ENCODE peak calls at places on chromosomes 12 and 14, in nine cellular contexts. H is BE2C, E is astrocyte, M is lung, L is psoas muscle, Y is lower lobe of right lung, V is SK-N-MC, S is mesendoderm, F is IMR-90. G is an unnamed sample.

GRCh38 chr12:94427520-94428381 is 31.9 kb downstream of the CEP83 start:
- DNase-seq in H (peak; percentile 15), E (peak; percentile 87), M (peak; percentile 62), L (no peak), Y (no peak), V (peak; percentile 58), S (no peak), F (peak; percentile 82), G (peak; percentile 48)

GRCh38 chr12:31311634-31312258 is 14.2 kb downstream of the SINHCAF start:
- DNase-seq in H (no peak), E (no peak), M (no peak), L (no peak), Y (no peak), V (no peak), S (no peak), F (no peak), G (no peak)

GRCh38 chr14:38098074-38098846 is 109.4 kb upstream of the SSTR1 start:
- DNase-seq in H (no peak), E (peak; percentile 63), M (no peak), L (no peak), Y (no peak), V (no peak), S (no peak), F (peak; percentile 95), G (no peak)

GRCh38 chr14:28756896-28757570 is 9.6 kb upstream of the FOXG1 start:
- DNase-seq in H (peak; percentile 39), E (peak; percentile 45), M (no peak), L (no peak), Y (no peak), V (no peak), S (peak; percentile 74), F (peak; percentile 54), G (no peak)

GRCh38 chr14:20435454-20436362 is at the start of gene KLHL33:
- DNase-seq in H (no peak), E (no peak), M (no peak), L (peak; percentile 66), Y (no peak), V (no peak), S (no peak), F (no peak), G (no peak)

GRCh38 chr12:5442251-5443006 is 10.5 kb downstream of the NTF3 start:
- DNase-seq in H (no peak), E (peak; percentile 39), M (no peak), L (no peak), Y (no peak), V (no peak), S (peak; percentile 75), F (peak; percentile 73), G (no peak)

GRCh38 chr12:6943387-6943718 is 263 bp upstream of the RNU7-1 start:
- DNase-seq in H (peak; percentile 88), E (peak; percentile 93), M (peak; percentile 87), L (peak; percentile 76), Y (peak; percentile 77), V (peak; percentile 95), S (peak; percentile 98), F (peak; percentile 94), G (peak; percentile 90)

GRCh38 chr12:94379479-94380113 is 80.1 kb downstream of the CEP83 start:
- DNase-seq in H (no peak), E (peak; percentile 16), M (no peak), L (no peak), Y (no peak), V (no peak), S (no peak), F (peak; percentile 12), G (no peak)

GRCh38 chr12:26870491-26871419 is 37.8 kb upstream of the ITPR2 start:
- DNase-seq in H (peak; percentile 71), E (peak; percentile 51), M (peak; percentile 58), L (peak; percentile 29), Y (peak; percentile 60), V (no peak), S (no peak), F (peak; percentile 57), G (no peak)

GRCh38 chr14:42374332-42374731 is 767.7 kb downstream of the LRFN5 start:
- DNase-seq in H (no peak), E (no peak), M (no peak), L (no peak), Y (no peak), V (no peak), S (no peak), F (no peak), G (no peak)

GRCh38 chr14:85508863-85509262 is 21.1 kb upstream of the FLRT2 start:
- DNase-seq in H (no peak), E (no peak), M (no peak), L (no peak), Y (no peak), V (no peak), S (peak; percentile 60), F (no peak), G (no peak)

GRCh38 chr12:70507442-70507841 is 129.8 kb downstream of the PTPRB start:
- DNase-seq in H (no peak), E (peak; percentile 61), M (no peak), L (no peak), Y (no peak), V (no peak), S (peak; percentile 55), F (no peak), G (no peak)

GRCh38 chr14:73311710-73312035 is 74.4 kb downstream of the PAPLN start:
- DNase-seq in H (no peak), E (peak; percentile 63), M (no peak), L (no peak), Y (no peak), V (no peak), S (no peak), F (no peak), G (no peak)

GRCh38 chr12:110717037-110717436 is 25.7 kb downstream of the PPP1CC start:
- DNase-seq in H (no peak), E (no peak), M (no peak), L (no peak), Y (no peak), V (no peak), S (no peak), F (no peak), G (no peak)

GRCh38 chr12:110725267-110725666 is 17.4 kb downstream of the PPP1CC start:
- DNase-seq in H (no peak), E (no peak), M (no peak), L (no peak), Y (no peak), V (no peak), S (no peak), F (no peak), G (no peak)

GRCh38 chr12:110726018-110726417 is 16.7 kb downstream of the PPP1CC start:
- DNase-seq in H (no peak), E (no peak), M (no peak), L (no peak), Y (no peak), V (no peak), S (no peak), F (no peak), G (no peak)

GRCh38 chr12:110718222-110718908 is 24.3 kb downstream of the PPP1CC start:
- DNase-seq in H (no peak), E (no peak), M (no peak), L (no peak), Y (no peak), V (no peak), S (no peak), F (no peak), G (no peak)

DNA sequence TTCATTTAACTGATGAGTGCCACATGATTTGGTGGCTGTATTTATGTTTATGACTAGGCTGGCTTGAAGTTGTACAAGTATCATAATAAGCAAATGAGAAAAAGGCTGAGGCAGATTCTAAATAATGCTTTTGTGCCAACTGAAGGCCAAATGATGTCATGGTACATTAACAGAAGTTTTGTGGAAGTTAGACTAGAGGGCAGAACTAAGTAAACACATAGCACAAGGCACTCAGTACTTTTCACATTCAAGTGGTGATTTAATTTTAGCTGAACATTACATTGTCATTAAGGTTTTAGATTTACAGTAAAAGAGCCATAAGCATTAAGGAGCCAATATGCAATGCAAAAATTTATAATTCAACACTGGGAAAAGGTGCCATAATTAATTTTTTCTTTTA is 21.1 kb downstream of the PPP1CC start:
- DNase-seq in H (no peak), E (no peak), M (no peak), L (no peak), Y (no peak), V (no peak), S (no peak), F (no peak), G (no peak)
- H3K36me3 ChIP-seq in H (peaks cover 97% of the 10 kb centered on the region), E (peaks cover 60% of the 10 kb centered on the region), M (peaks cover 42% of the 10 kb centered on the region), L (peaks cover 8% of the 10 kb centered on the region), Y (peaks cover 89% of the 10 kb centered on the region), V (peaks cover 93% of the 10 kb centered on the region), S (peaks cover 13% of the 10 kb centered on the region), F (peaks cover 46% of the 10 kb centered on the region), G (peaks cover 8% of the 10 kb centered on the region)

GRCh38 chr14:60189923-60190840 is 25.0 kb upstream of the DHRS7 start:
- DNase-seq in H (no peak), E (no peak), M (no peak), L (no peak), Y (no peak), V (no peak), S (no peak), F (no peak), G (no peak)
- H3K36me3 ChIP-seq in H (no peaks in the 10 kb centered on the region), E (no peaks in the 10 kb centered on the region), M (no peaks in the 10 kb centered on the region), L (no peaks in the 10 kb centered on the region), Y (no peaks in the 10 kb centered on the region), V (no peaks in the 10 kb centered on the region), S (no peaks in the 10 kb centered on the region), F (no peaks in the 10 kb centered on the region), G (no peaks in the 10 kb centered on the region)

GRCh38 chr12:111655356-111655755 is 30.4 kb downstream of the BRAP start:
- DNase-seq in H (no peak), E (no peak), M (no peak), L (no peak), Y (no peak), V (no peak), S (no peak), F (no peak), G (no peak)
- H3K36me3 ChIP-seq in H (peaks cover 52% of the 10 kb centered on the region), E (peaks cover 31% of the 10 kb centered on the region), M (peaks cover 37% of the 10 kb centered on the region), L (peaks cover 6% of the 10 kb centered on the region), Y (peaks cover 100% of the 10 kb centered on the region), V (peaks cover 50% of the 10 kb centered on the region), S (peaks cover 8% of the 10 kb centered on the region), F (peaks cover 47% of the 10 kb centered on the region), G (peaks cover 10% of the 10 kb centered on the region)

GRCh38 chr12:50005150-50005549 is 20.1 kb downstream of the RACGAP1 start:
- DNase-seq in H (peak; percentile 28), E (no peak), M (no peak), L (no peak), Y (no peak), V (no peak), S (no peak), F (no peak), G (no peak)
- H3K36me3 ChIP-seq in H (peaks cover 80% of the 10 kb centered on the region), E (peaks cover 12% of the 10 kb centered on the region), M (no peaks in the 10 kb centered on the region), L (no peaks in the 10 kb centered on the region), Y (peaks cover 24% of the 10 kb centered on the region), V (peaks cover 90% of the 10 kb centered on the region), S (peaks cover 9% of the 10 kb centered on the region), F (no peaks in the 10 kb centered on the region), G (no peaks in the 10 kb centered on the region)

G was measured in aorta.